ENCODE peak calls at places on chromosome X, in nine cellular contexts. H is CD8-positive, alpha-beta memory T cell; N is brain microvascular endothelial cell; G is lower lobe of right lung; L is esophagus squamous epithelium; Q is cardiac muscle cell; V is effector memory CD4-positive, alpha-beta T cell; R is CD4-positive, alpha-beta memory T cell; T is K562. Z is an unnamed sample.

GRCh38 chrX:20274121-20274520 is 7.4 kb upstream of the RPS6KA3 start:
- DNase-seq in R (no peak), G (no peak), T (no peak), V (no peak), L (no peak), Q (no peak), H (no peak), N (no peak), Z (no peak)

GRCh38 chrX:103722505-103722904 is 11.8 kb downstream of the TMEM31 start:
- DNase-seq in N (peak; percentile 20), Q (no peak), T (no peak), G (no peak), L (no peak), H (no peak), R (no peak), V (no peak), Z (no peak)

GRCh38 chrX:103792916-103793540 is 16.4 kb downstream of the PLP1 start:
- DNase-seq in R (no peak), L (no peak), T (no peak), H (no peak), V (no peak), N (peak; percentile 42), Q (no peak), G (no peak), Z (no peak)

GRCh38 chrX:150847088-150847487 is 51.4 kb downstream of the CD99L2 start:
- DNase-seq in H (no peak), Q (no peak), L (no peak), N (no peak), G (no peak), R (no peak), V (no peak), T (no peak), Z (peak; percentile 6)

GRCh38 chrX:355329-356050 is 31.2 kb downstream of the PPP2R3B start:
- DNase-seq in R (no peak), N (no peak), G (no peak), T (no peak), H (no peak), Q (no peak), V (no peak), L (no peak), Z (no peak)

GRCh38 chrX:70196961-70197805 is 19.9 kb downstream of the DGAT2L6 start:
- DNase-seq in Q (peak; percentile 36), R (peak; percentile 66), T (peak; percentile 60), N (peak; percentile 32), L (no peak), V (peak; percentile 6), H (peak; percentile 70), G (no peak), Z (peak; percentile 62)

GRCh38 chrX:122770581-122770980 is 413.5 kb upstream of the GRIA3 start:
- DNase-seq in Q (no peak), L (no peak), T (no peak), V (no peak), G (no peak), H (no peak), N (no peak), R (no peak), Z (no peak)

GRCh38 chrX:15236146-15236545 is 33.7 kb downstream of the ASB9 start:
- DNase-seq in G (no peak), L (no peak), R (no peak), V (no peak), T (no peak), Q (no peak), H (no peak), N (no peak), Z (no peak)

GRCh38 chrX:154470434-154470833 is 8.6 kb downstream of the LAGE3 start:
- DNase-seq in H (no peak), Q (no peak), G (no peak), L (no peak), V (no peak), T (no peak), N (no peak), R (no peak), Z (no peak)

GRCh38 chrX:41336447-41336846 is 2.5 kb downstream of the DDX3X start:
- DNase-seq in T (no peak), R (no peak), N (no peak), L (no peak), V (no peak), H (no peak), Q (no peak), G (no peak), Z (no peak)

GRCh38 chrX:41339148-41339547 is 5.2 kb downstream of the DDX3X start:
- DNase-seq in R (no peak), T (no peak), G (no peak), H (no peak), Q (no peak), N (no peak), L (no peak), V (no peak), Z (no peak)

GRCh38 chrX:41335590-41336331 is 1.8 kb downstream of the DDX3X start:
- DNase-seq in L (no peak), T (no peak), H (no peak), Q (no peak), V (no peak), G (no peak), N (peak; percentile 12), R (peak; percentile 43), Z (no peak)

GRCh38 chrX:41338422-41338821 is 4.5 kb downstream of the DDX3X start:
- DNase-seq in L (no peak), Q (no peak), N (no peak), G (no peak), R (no peak), T (no peak), V (no peak), H (no peak), Z (no peak)

DNA sequence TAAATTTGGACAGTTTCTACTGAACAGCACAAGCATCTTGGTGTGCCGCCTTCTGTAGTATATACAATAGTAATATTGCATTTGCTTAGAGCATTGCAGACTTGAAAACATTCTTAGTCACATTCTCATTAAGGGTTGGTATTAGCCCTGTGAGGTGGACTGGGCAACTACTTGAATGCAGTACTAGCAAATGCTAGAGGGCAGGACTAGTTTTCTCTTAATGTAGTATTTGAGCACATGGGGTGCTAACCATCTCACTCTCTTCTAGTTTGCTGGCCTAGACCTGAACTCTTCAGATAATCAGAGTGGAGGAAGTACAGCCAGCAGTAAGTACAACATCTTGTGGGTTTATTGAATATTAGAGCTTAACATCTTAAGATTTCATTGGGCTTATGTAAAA is 3.2 kb downstream of the DDX3X start:
- DNase-seq in V (no peak), R (no peak), N (no peak), G (no peak), T (no peak), H (no peak), Q (no peak), L (no peak), Z (no peak)
- H3K36me3 ChIP-seq in V (peaks cover 29% of the 10 kb centered on the region), R (peaks cover 13% of the 10 kb centered on the region), N (peaks cover 32% of the 10 kb centered on the region), G (peaks cover 38% of the 10 kb centered on the region), T (peaks cover 69% of the 10 kb centered on the region), H (peaks cover 20% of the 10 kb centered on the region), Q (peaks cover 13% of the 10 kb centered on the region), L (peaks cover 14% of the 10 kb centered on the region), Z (no peaks in the 10 kb centered on the region)

DNA sequence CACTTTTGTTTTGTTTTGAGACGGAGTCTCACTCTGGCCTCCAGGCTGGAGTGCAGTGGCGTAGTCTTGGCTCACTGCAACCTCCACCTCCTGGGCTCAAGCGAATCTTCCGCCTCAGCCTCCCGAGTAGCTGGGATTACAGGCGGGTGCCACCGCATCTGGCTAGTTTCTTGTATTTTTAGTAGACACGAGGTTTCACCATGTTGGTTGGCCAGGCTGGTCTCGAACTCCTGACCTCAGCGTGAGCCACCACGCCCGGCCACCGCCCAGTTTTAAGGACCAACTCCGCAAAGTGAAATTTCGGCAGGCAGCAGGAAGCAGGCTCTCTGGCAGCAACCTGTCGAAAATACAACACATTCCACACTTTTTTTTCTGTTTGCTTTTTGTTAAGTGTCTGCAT is 13.4 kb downstream of the DHRSX start:
- DNase-seq in V (no peak), R (no peak), L (no peak), T (no peak), G (no peak), N (no peak), H (no peak), Q (no peak), Z (no peak)
- H3K36me3 ChIP-seq in V (peaks cover 27% of the 10 kb centered on the region), R (peaks cover 14% of the 10 kb centered on the region), L (peaks cover 22% of the 10 kb centered on the region), T (peaks cover 38% of the 10 kb centered on the region), G (peaks cover 54% of the 10 kb centered on the region), N (peaks cover 41% of the 10 kb centered on the region), H (no peaks in the 10 kb centered on the region), Q (peaks cover 16% of the 10 kb centered on the region), Z (peaks cover 4% of the 10 kb centered on the region)

DNA sequence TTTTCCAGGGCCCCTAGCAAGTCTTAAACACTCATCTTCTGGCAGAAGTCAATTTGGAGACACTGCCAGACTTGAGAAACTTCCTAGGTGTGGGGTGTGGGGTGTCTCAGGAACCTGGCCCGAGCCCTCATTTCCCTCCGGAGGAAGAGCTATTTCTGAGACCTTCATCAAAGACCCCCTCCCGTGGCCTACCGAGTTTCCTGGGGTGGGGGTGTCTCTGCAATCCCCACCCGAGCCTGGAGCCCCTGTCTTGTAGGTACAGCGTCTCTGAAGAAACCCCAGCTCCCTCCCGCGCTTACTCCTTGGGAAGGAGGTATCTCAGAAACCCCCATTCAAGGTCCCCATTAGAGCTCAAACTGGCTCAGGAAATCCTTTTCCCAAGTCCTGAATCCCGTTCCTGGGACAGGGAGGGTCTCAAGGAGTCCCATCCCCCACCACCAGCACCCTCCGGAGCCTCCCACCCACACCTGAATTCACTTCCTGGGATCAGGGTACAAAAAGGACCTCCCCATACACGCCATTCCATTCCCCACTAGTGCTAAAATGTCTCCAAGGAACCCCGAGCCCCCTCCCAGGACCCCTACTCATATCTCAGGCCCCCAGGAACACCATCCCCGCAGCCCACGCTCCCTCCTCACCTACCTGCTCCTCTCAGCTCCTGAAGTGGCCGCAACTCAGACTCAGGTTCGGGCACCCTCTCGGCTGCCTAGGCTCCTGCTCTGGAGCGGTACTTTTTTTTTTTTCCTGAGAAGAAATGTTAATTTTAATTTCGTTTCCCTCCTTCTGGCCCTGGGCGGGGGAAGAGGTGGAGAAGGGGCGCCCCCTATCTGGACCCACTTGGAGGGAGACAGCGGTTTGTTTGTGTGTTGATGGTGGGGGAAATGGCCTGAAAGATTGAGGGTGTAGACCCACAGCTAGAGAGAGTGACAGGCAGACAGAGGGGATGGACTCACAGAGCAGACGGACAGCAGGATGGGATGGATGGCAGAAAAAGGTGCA is 1.1 kb downstream of the SLC38A5 start:
- DNase-seq in N (no peak), T (peak; percentile 71), R (no peak), L (no peak), H (peak; percentile 54), V (no peak), G (no peak), Q (no peak), Z (no peak)
- H3K36me3 ChIP-seq in N (no peaks in the 10 kb centered on the region), T (peaks cover 29% of the 10 kb centered on the region), R (no peaks in the 10 kb centered on the region), L (no peaks in the 10 kb centered on the region), H (no peaks in the 10 kb centered on the region), V (no peaks in the 10 kb centered on the region), G (no peaks in the 10 kb centered on the region), Q (no peaks in the 10 kb centered on the region), Z (no peaks in the 10 kb centered on the region)

GRCh38 chrX:65718538-65718937 is 51.1 kb downstream of the MSN start:
- DNase-seq in T (no peak), Q (no peak), N (no peak), V (no peak), H (no peak), L (no peak), R (no peak), G (no peak), Z (no peak)

GRCh38 chrX:65723706-65724105 is 56.3 kb downstream of the MSN start:
- DNase-seq in L (no peak), H (peak; percentile 50), R (peak; percentile 75), G (no peak), Q (no peak), N (peak; percentile 14), V (no peak), T (no peak), Z (peak; percentile 14)

DNA sequence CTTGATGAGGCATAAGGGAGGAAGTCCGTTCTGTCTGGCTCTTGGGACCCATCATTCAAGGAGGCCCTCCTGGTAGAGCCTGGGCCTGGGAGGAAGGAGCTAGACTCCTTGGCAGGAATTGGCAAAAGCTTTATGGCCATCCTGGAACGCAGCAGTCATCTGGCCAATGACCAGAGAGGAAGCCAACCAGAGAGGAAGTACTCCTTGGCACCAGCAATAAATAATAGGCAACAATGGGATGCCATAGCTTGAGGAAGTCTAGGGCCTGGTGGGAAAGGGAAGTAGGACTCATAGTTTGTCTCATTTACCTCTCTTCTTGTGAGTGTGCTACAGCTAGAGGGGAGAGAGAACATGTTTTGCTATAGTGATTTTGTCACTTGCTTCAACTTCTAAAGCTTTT is 53.1 kb downstream of the MSN start:
- DNase-seq in V (no peak), G (no peak), H (no peak), Q (no peak), T (no peak), L (no peak), R (no peak), N (no peak), Z (no peak)
- H3K36me3 ChIP-seq in V (peaks cover 26% of the 10 kb centered on the region), G (peaks cover 42% of the 10 kb centered on the region), H (peaks cover 32% of the 10 kb centered on the region), Q (no peaks in the 10 kb centered on the region), T (peaks cover 84% of the 10 kb centered on the region), L (no peaks in the 10 kb centered on the region), R (peaks cover 24% of the 10 kb centered on the region), N (peaks cover 9% of the 10 kb centered on the region), Z (peaks cover 4% of the 10 kb centered on the region)

Z was measured in small intestine.